ENCODE peak calls at places on chromosome 3, in seven cellular contexts. G, R, O, D, N, C and S are unnamed samples.

GRCh38 chr3:195135921-195136320 is 135.0 kb downstream of the XXYLT1 start:
- DNase-seq in G (no peak), R (no peak), O (no peak), D (no peak), N (no peak), C (no peak), S (no peak)

GRCh38 chr3:186107148-186108105 is 1.5 kb downstream of the ETV5 start:
- DNase-seq in G (no peak), R (peak), O (no peak), D (peak), N (peak), C (peak), S (no peak)

GRCh38 chr3:186492594-186492993 is 51.6 kb downstream of the CRYGS start:
- DNase-seq in G (no peak), R (no peak), O (no peak), D (no peak), N (no peak), C (no peak), S (no peak)

GRCh38 chr3:131712662-131713061 is 209.9 kb upstream of the MRPL3 start:
- DNase-seq in G (no peak), R (no peak), O (no peak), D (no peak), N (no peak), C (no peak), S (no peak)

GRCh38 chr3:172903642-172904041 is 153.1 kb downstream of the ECT2 start:
- DNase-seq in G (no peak), R (no peak), O (no peak), D (no peak), N (no peak), C (peak), S (no peak)

GRCh38 chr3:32626650-32627049 is 56.0 kb upstream of the DYNC1LI1 start:
- DNase-seq in G (no peak), R (no peak), O (no peak), D (no peak), N (peak), C (no peak), S (no peak)

GRCh38 chr3:42660131-42660715 is 6.7 kb downstream of the ZBTB47 start:
- DNase-seq in G (no peak), R (no peak), O (no peak), D (no peak), N (no peak), C (no peak), S (no peak)

GRCh38 chr3:191762323-191762960 is 301.5 kb downstream of the PYDC2 start:
- DNase-seq in G (peak), R (no peak), O (no peak), D (no peak), N (no peak), C (no peak), S (peak)

GRCh38 chr3:17500618-17501017 is 241.8 kb downstream of the TBC1D5 start:
- DNase-seq in G (peak), R (no peak), O (no peak), D (no peak), N (no peak), C (no peak), S (peak)

GRCh38 chr3:189355481-189356201 is 183.9 kb downstream of the TPRG1 start:
- DNase-seq in G (peak), R (no peak), O (no peak), D (no peak), N (no peak), C (no peak), S (peak)

GRCh38 chr3:36786921-36787890 is 22.9 kb upstream of the DCLK3 start:
- DNase-seq in G (no peak), R (no peak), O (no peak), D (no peak), N (no peak), C (peak), S (no peak)

GRCh38 chr3:42014443-42014945 is 52.6 kb upstream of the ULK4 start:
- DNase-seq in G (no peak), R (no peak), O (no peak), D (no peak), N (peak), C (no peak), S (no peak)

GRCh38 chr3:77326586-77326985 is 286.7 kb downstream of the ROBO2 start:
- DNase-seq in G (no peak), R (no peak), O (no peak), D (no peak), N (no peak), C (no peak), S (no peak)

GRCh38 chr3:135621184-135621931 is 344.2 kb upstream of the PPP2R3A start:
- DNase-seq in G (no peak), R (no peak), O (no peak), D (no peak), N (no peak), C (no peak), S (no peak)

GRCh38 chr3:132433121-132433520 is 15.8 kb downstream of the DNAJC13 start:
- DNase-seq in G (no peak), R (no peak), O (no peak), D (no peak), N (no peak), C (no peak), S (no peak)

GRCh38 chr3:19199131-19199530 is 50.8 kb downstream of the KCNH8 start:
- DNase-seq in G (no peak), R (no peak), O (no peak), D (no peak), N (no peak), C (no peak), S (no peak)

GRCh38 chr3:141291610-141292345 is 60.2 kb downstream of the PXYLP1 start:
- DNase-seq in G (no peak), R (no peak), O (no peak), D (peak), N (peak), C (no peak), S (no peak)

GRCh38 chr3:154469585-154469984 is 39.6 kb upstream of the GPR149 start:
- DNase-seq in G (no peak), R (no peak), O (no peak), D (no peak), N (no peak), C (no peak), S (no peak)

GRCh38 chr3:131705099-131705498 is 202.3 kb upstream of the MRPL3 start:
- DNase-seq in G (no peak), R (no peak), O (no peak), D (no peak), N (no peak), C (no peak), S (no peak)

GRCh38 chr3:146818866-146819265 is 213.7 kb upstream of the PLSCR5 start:
- DNase-seq in G (no peak), R (no peak), O (no peak), D (no peak), N (no peak), C (no peak), S (no peak)

GRCh38 chr3:188602111-188602510 is 448.2 kb downstream of the LPP start:
- DNase-seq in G (no peak), R (no peak), O (no peak), D (no peak), N (no peak), C (no peak), S (no peak)

GRCh38 chr3:43882976-43883680 is 192.4 kb downstream of the ABHD5 start:
- DNase-seq in G (no peak), R (no peak), O (no peak), D (no peak), N (no peak), C (no peak), S (no peak)

GRCh38 chr3:134092231-134092701 is 62.5 kb upstream of the SLCO2A1 start:
- DNase-seq in G (no peak), R (no peak), O (no peak), D (no peak), N (no peak), C (no peak), S (no peak)

GRCh38 chr3:114498779-114499370 is 205.0 kb downstream of the TIGIT start:
- DNase-seq in G (peak), R (no peak), O (no peak), D (no peak), N (peak), C (peak), S (peak)

GRCh38 chr3:154181127-154181691 is 60.0 kb downstream of the ARHGEF26 start:
- DNase-seq in G (no peak), R (no peak), O (no peak), D (peak), N (no peak), C (no peak), S (no peak)

GRCh38 chr3:53084310-53085001 is 38.6 kb upstream of the SFMBT1 start:
- DNase-seq in G (no peak), R (no peak), O (no peak), D (peak), N (no peak), C (peak), S (peak)

GRCh38 chr3:59809016-59809415 is 759.2 kb upstream of the CFAP20DC start:
- DNase-seq in G (no peak), R (no peak), O (no peak), D (no peak), N (no peak), C (no peak), S (peak)

GRCh38 chr3:40452057-40452456 is 5.1 kb upstream of the RPL14 start:
- DNase-seq in G (no peak), R (no peak), O (no peak), D (no peak), N (no peak), C (no peak), S (no peak)
- H3K4me3 ChIP-seq in G (peak), R (no peak), O (peak), D (peak), N (peak), C (peak), S (peak)

GRCh38 chr3:4306860-4307259 is 3.7 kb downstream of the SETMAR start:
- DNase-seq in G (no peak), R (no peak), O (no peak), D (no peak), N (no peak), C (no peak), S (no peak)

GRCh38 chr3:4302747-4303146 is 422 bp upstream of the SETMAR start:
- DNase-seq in G (no peak), R (peak), O (no peak), D (no peak), N (no peak), C (no peak), S (no peak)

GRCh38 chr3:4297486-4297885 is 5.7 kb upstream of the SETMAR start:
- DNase-seq in G (peak), R (no peak), O (no peak), D (no peak), N (peak), C (no peak), S (no peak)

GRCh38 chr3:4306091-4306490 is 2.9 kb downstream of the SETMAR start:
- DNase-seq in G (no peak), R (no peak), O (no peak), D (no peak), N (no peak), C (no peak), S (no peak)

DNA sequence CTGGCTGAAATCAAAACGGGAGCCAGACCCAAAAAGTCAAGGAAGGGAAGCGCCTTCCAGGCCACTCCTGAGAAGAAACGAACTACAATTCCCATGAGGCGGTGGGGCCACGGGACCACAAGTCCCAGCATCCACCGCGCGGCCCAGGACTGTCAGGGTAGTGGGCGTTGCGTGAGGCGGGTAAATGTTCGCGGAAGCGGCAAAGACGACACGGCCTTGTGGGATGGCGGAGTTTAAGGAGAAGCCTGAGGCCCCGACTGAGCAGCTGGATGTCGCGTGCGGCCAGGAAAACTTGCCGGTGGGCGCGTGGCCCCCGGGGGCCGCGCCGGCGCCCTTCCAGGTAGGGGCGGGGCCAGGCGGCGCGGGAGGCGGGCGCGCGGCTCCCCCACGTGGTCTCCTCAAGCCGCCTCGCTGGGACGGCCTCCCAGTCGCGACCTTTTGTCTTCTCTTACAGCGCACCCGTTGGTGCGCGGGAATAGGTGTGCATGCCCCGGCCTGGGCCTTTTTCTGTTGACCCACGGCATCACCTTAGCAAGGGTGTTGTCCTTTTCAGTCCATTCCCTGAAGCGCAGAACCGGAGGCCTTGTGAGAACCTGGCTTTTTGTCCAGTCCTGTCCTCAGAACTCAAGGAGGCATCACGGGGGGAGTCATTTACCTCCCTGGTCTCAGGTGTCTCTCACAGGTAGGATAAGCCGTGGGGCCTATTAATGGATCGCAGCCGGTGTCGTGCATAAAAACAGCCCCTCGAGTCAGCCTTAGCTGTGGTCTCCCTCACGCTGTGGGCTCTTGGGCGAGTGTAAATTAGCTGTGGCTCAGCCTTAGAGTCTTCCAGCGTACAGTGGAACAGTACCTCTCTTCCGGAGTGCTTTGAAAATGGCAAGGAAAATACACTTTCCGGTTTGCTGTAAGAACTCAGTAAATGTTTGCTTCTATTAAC is at the start of gene SETMAR:
- DNase-seq in G (peak), R (peak), O (peak), D (peak), N (peak), C (peak), S (peak)
- TF ChIP-seq CTCF in G (no peak), R (no peak), O (no peak), D (no peak), N (peak), C (no peak), S (no peak)

DNA sequence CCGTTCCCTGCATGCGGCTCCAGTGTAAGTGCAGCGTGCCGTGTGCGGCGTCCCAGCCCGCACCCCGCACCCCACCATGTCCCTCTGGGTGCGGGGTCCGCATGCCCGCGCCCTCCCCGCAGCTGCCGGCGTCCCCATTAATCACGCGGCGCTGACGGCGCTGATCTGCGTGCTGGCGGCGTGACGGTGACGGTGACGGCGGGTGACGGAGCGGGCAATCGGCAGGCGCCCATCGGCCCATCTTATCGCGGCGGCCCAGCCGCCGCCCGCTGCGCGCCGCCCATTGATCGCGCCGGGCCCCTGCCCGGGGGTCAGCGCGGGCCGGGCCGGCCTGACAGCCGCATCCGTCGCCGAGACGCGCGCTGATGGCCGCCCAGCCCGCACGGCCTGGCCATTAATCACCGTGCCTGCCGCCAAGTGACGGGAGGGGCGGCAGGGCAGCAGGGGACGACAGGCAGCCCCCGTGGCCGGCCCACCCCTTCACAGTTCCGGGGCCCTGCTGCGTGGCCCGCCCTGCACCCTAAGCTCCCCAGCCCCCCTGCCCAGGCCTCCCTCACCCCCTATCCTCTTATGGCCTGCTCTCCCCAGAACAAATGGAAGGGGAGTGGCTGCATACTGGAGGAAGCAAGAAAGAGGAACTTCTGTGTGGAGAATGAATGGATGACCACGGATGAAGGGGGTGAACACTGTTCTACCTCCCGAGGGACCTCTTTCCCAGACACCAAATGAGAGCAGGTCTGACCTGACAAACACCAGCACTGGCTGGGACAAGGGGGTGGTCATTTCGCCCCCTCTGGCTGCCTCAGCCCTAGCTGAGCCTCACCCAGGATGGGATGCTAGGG is 24.8 kb downstream of the SEC61A1 start:
- DNase-seq in G (no peak), R (no peak), O (no peak), D (peak), N (no peak), C (peak), S (no peak)
- H3K4me3 ChIP-seq in G (peak), R (peak), O (no peak), D (peak), N (peak), C (peak), S (peak)

GRCh38 chr3:31531465-31531991 is 1.2 kb upstream of the STT3B start:
- DNase-seq in G (no peak), R (no peak), O (no peak), D (peak), N (no peak), C (no peak), S (no peak)

GRCh38 chr3:31530039-31530983 is 2.4 kb upstream of the STT3B start:
- DNase-seq in G (no peak), R (no peak), O (no peak), D (no peak), N (no peak), C (no peak), S (no peak)

GRCh38 chr3:31532587-31533168 is at the start of gene STT3B:
- DNase-seq in G (peak), R (peak), O (no peak), D (peak), N (no peak), C (peak), S (peak)

GRCh38 chr3:31533169-31533870 is 595 bp downstream of the STT3B start:
- DNase-seq in G (no peak), R (peak), O (no peak), D (peak), N (peak), C (peak), S (no peak)

GRCh38 chr3:31531992-31532586 is 636 bp upstream of the STT3B start:
- DNase-seq in G (peak), R (peak), O (peak), D (peak), N (peak), C (peak), S (peak)
- TF ChIP-seq CTCF in G (no peak), R (no peak), O (no peak), D (no peak), N (peak), C (no peak), S (no peak)

GRCh38 chr3:170653801-170654200 is 67.9 kb upstream of the SLC7A14 start:
- DNase-seq in G (no peak), R (no peak), O (no peak), D (no peak), N (no peak), C (no peak), S (no peak)
- H3K4me3 ChIP-seq in G (no peak), R (no peak), O (no peak), D (no peak), N (peak), C (no peak), S (no peak)